ENCODE peak calls at places on chromosome 21, in ten cellular contexts. Z is neuronal stem cell, W is SJSA1, S is spleen, Q is GM23338, B is prostate gland, H is sigmoid colon, G is cardiac muscle cell, J is PC-3, Y is tibial nerve. N is an unnamed sample.

GRCh38 chr21:21458124-21458631 is 460.0 kb downstream of the NCAM2 start:
- DNase-seq in Z (no peak), W (no peak), S (no peak), Q (no peak), B (no peak), H (no peak), G (no peak), J (no peak), Y (no peak), N (peak)

GRCh38 chr21:14548751-14549150 is 2.6 kb upstream of the SAMSN1 start:
- DNase-seq in Z (no peak), W (no peak), S (no peak), Q (no peak), B (no peak), H (no peak), G (no peak), J (peak), Y (no peak), N (no peak)

GRCh38 chr21:34797926-34798595 is 129.3 kb downstream of the CLIC6 start:
- DNase-seq in Z (no peak), W (no peak), S (no peak), Q (no peak), B (no peak), H (no peak), G (no peak), J (no peak), Y (no peak), N (no peak)

GRCh38 chr21:34280987-34281386 is 82.8 kb upstream of the KCNE2 start:
- DNase-seq in Z (no peak), W (no peak), S (no peak), Q (no peak), B (no peak), H (peak), G (no peak), J (no peak), Y (no peak), N (no peak)

GRCh38 chr21:18244721-18245486 is at the start of gene CHODL:
- DNase-seq in Z (peak), W (no peak), S (no peak), Q (peak), B (no peak), H (no peak), G (peak), J (no peak), Y (no peak), N (no peak)

GRCh38 chr21:38223893-38224540 is 32.8 kb upstream of the KCNJ15 start:
- DNase-seq in Z (peak), W (no peak), S (no peak), Q (peak), B (no peak), H (no peak), G (no peak), J (peak), Y (no peak), N (no peak)

GRCh38 chr21:23936224-23936623 is 1671.1 kb downstream of the MRPL39 start:
- DNase-seq in Z (peak), W (no peak), S (no peak), Q (peak), B (no peak), H (no peak), G (peak), J (peak), Y (peak), N (no peak)

GRCh38 chr21:43681650-43682049 is 22.3 kb downstream of the RRP1B start:
- DNase-seq in Z (no peak), W (no peak), S (no peak), Q (no peak), B (no peak), H (no peak), G (no peak), J (peak), Y (no peak), N (no peak)

GRCh38 chr21:37509802-37510393 is 143.3 kb downstream of the DYRK1A start:
- DNase-seq in Z (no peak), W (no peak), S (no peak), Q (no peak), B (no peak), H (no peak), G (no peak), J (no peak), Y (no peak), N (no peak)

GRCh38 chr21:38470762-38471161 is 27.5 kb downstream of the ERG start:
- DNase-seq in Z (no peak), W (no peak), S (no peak), Q (no peak), B (no peak), H (no peak), G (no peak), J (peak), Y (no peak), N (no peak)

GRCh38 chr21:37044643-37045042 is 28.2 kb downstream of the PIGP start:
- DNase-seq in Z (no peak), W (no peak), S (no peak), Q (no peak), B (no peak), H (no peak), G (no peak), J (no peak), Y (no peak), N (no peak)

GRCh38 chr21:41680444-41681335 is 86.2 kb downstream of the RIPK4 start:
- DNase-seq in Z (no peak), W (peak), S (peak), Q (peak), B (no peak), H (no peak), G (no peak), J (peak), Y (no peak), N (no peak)

GRCh38 chr21:34526618-34527290 is 14.7 kb upstream of the KCNE1 start:
- DNase-seq in Z (peak), W (peak), S (no peak), Q (peak), B (peak), H (peak), G (peak), J (peak), Y (peak), N (no peak)

GRCh38 chr21:46667191-46667734 is 31.8 kb downstream of the PRMT2 start:
- DNase-seq in Z (no peak), W (peak), S (no peak), Q (peak), B (no peak), H (no peak), G (peak), J (peak), Y (no peak), N (no peak)

GRCh38 chr21:26966360-26966977 is 419 bp downstream of the ADAMTS5 start:
- DNase-seq in Z (no peak), W (peak), S (peak), Q (peak), B (no peak), H (peak), G (peak), J (no peak), Y (no peak), N (no peak)

GRCh38 chr21:33267250-33267649 is 1.1 kb downstream of the IL10RB start:
- DNase-seq in Z (no peak), W (no peak), S (no peak), Q (no peak), B (no peak), H (no peak), G (no peak), J (no peak), Y (no peak), N (no peak)

GRCh38 chr21:40243676-40244075 is 376.4 kb downstream of the PCP4 start:
- DNase-seq in Z (no peak), W (no peak), S (no peak), Q (no peak), B (no peak), H (no peak), G (no peak), J (no peak), Y (no peak), N (no peak)

GRCh38 chr21:16117331-16117730 is 387.5 kb downstream of the USP25 start:
- DNase-seq in Z (no peak), W (no peak), S (no peak), Q (no peak), B (no peak), H (no peak), G (no peak), J (no peak), Y (no peak), N (no peak)
- H3K4me3 ChIP-seq in Z (no peak), W (no peak), S (no peak), Q (no peak), B (no peak), H (peak), G (no peak), J (no peak), Y (peak), N (no peak)

GRCh38 chr21:45169001-45169400 is 94.6 kb downstream of the ADARB1 start:
- DNase-seq in Z (no peak), W (no peak), S (no peak), Q (no peak), B (no peak), H (peak), G (no peak), J (no peak), Y (no peak), N (no peak)

GRCh38 chr21:45168522-45168921 is 94.1 kb downstream of the ADARB1 start:
- DNase-seq in Z (no peak), W (no peak), S (no peak), Q (no peak), B (no peak), H (no peak), G (no peak), J (no peak), Y (no peak), N (no peak)

GRCh38 chr21:45167796-45168222 is 93.4 kb downstream of the ADARB1 start:
- DNase-seq in Z (no peak), W (no peak), S (no peak), Q (no peak), B (no peak), H (no peak), G (no peak), J (peak), Y (no peak), N (no peak)

GRCh38 chr21:45164838-45165237 is 90.5 kb downstream of the ADARB1 start:
- DNase-seq in Z (no peak), W (no peak), S (no peak), Q (no peak), B (peak), H (peak), G (no peak), J (no peak), Y (no peak), N (no peak)

DNA sequence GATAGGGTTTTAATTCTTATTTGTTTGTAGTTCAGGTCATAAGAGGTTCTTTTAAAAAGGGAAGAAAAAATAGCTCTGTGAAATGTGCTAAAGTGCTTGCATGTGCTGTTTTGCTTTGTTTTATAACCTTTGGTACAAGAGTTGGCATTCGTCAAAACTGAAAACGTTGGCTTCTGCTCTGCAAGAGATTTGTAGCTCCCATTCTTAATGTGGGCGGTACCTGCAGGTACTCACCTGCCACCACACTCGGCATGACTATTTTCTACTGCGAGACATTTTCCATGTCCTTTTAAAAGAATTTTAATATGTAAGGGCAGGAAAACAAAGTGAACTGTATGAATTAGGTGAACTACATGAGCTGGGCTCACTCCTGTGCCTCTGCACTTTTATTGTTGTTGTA is 92.6 kb downstream of the ADARB1 start:
- DNase-seq in Z (no peak), W (no peak), S (no peak), Q (no peak), B (no peak), H (no peak), G (no peak), J (no peak), Y (no peak), N (no peak)
- H3K4me3 ChIP-seq in Z (no peak), W (no peak), S (no peak), Q (no peak), B (no peak), H (no peak), G (no peak), J (no peak), Y (no peak), N (no peak)

DNA sequence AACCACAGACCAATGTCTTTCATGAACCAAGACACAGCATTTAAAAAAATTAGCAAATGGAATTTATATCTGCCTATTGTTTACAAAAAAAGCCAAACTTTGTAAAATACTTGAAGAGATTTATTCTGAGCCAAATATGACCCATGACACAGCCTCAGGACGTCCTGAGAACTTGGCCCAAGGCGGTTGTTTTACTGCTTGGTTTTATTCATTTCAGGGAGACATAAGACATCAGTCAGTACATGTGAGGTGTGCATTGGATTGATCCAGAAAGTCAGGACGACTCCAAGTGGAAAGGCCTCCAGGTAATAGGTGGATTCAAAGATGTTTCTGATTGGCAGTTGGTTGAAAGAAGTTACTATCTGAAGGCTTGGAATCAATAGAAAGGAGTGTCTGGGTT is 1.4 kb upstream of the POFUT2 start:
- DNase-seq in Z (no peak), W (no peak), S (no peak), Q (no peak), B (no peak), H (no peak), G (no peak), J (no peak), Y (no peak), N (no peak)
- H3K4me3 ChIP-seq in Z (no peak), W (no peak), S (peak), Q (peak), B (no peak), H (no peak), G (no peak), J (peak), Y (no peak), N (no peak)

GRCh38 chr21:45325206-45326168 is 37.8 kb upstream of the POFUT2 start:
- DNase-seq in Z (no peak), W (no peak), S (peak), Q (no peak), B (no peak), H (peak), G (no peak), J (no peak), Y (no peak), N (no peak)

GRCh38 chr21:45322231-45322959 is 34.7 kb upstream of the POFUT2 start:
- DNase-seq in Z (no peak), W (no peak), S (peak), Q (no peak), B (no peak), H (peak), G (no peak), J (no peak), Y (no peak), N (peak)

GRCh38 chr21:45324430-45325205 is 36.9 kb upstream of the POFUT2 start:
- DNase-seq in Z (no peak), W (peak), S (peak), Q (no peak), B (no peak), H (peak), G (no peak), J (no peak), Y (no peak), N (no peak)

GRCh38 chr21:45322960-45323461 is 35.3 kb upstream of the POFUT2 start:
- DNase-seq in Z (no peak), W (no peak), S (peak), Q (no peak), B (no peak), H (peak), G (no peak), J (no peak), Y (no peak), N (no peak)

GRCh38 chr21:45323487-45324380 is 36.0 kb upstream of the POFUT2 start:
- DNase-seq in Z (no peak), W (no peak), S (peak), Q (peak), B (no peak), H (peak), G (no peak), J (no peak), Y (no peak), N (no peak)
- H3K4me3 ChIP-seq in Z (no peak), W (no peak), S (no peak), Q (no peak), B (no peak), H (no peak), G (no peak), J (no peak), Y (no peak), N (no peak)

GRCh38 chr21:29860346-29860745 is 79.5 kb downstream of the GRIK1 start:
- DNase-seq in Z (no peak), W (no peak), S (no peak), Q (no peak), B (no peak), H (no peak), G (no peak), J (no peak), Y (no peak), N (no peak)
- H3K4me3 ChIP-seq in Z (no peak), W (no peak), S (no peak), Q (no peak), B (no peak), H (no peak), G (no peak), J (no peak), Y (no peak), N (no peak)

DNA sequence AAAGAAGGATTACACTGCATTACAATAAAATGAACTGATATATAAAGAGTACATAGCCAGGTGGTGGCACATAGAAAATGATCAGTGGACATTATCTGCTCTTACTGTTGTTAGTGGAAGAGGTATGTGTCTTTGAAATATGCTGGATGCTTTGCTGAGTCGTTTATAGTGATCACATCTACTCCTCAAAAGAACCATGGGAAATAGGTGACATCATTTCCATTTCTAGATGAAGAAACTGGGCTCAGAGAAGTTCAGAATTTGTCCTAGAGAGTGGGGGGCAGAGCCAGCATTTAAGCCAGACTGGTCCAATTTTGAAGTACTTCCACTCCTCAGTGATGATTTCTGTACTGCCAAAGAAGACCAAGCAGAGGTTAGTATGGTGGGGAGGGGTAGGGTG is 34.0 kb upstream of the BACH1 start:
- DNase-seq in Z (no peak), W (no peak), S (no peak), Q (no peak), B (no peak), H (no peak), G (no peak), J (no peak), Y (no peak), N (no peak)
- H3K4me3 ChIP-seq in Z (no peak), W (no peak), S (no peak), Q (no peak), B (no peak), H (no peak), G (no peak), J (no peak), Y (no peak), N (no peak)

N was measured in CD4-positive, alpha-beta memory T cell.